ENCODE peak calls at places on chromosomes 12 and 14, in nine cellular contexts. Y is ascending aorta, J is mucosa of descending colon, I is MM.1S, X is OCI-LY7, M is fibroblast of pulmonary artery, G is RWPE1, K is endothelial cell, C is heart right ventricle. Z is an unnamed sample.

GRCh38 chr12:124898200-124898950 is 16.1 kb downstream of the UBC start:
- DNase-seq in Y (no peak), J (peak), I (peak), X (peak), M (peak), G (no peak), K (peak), C (peak), Z (no peak)

GRCh38 chr14:78705989-78706388 is 535.8 kb downstream of the NRXN3 start:
- DNase-seq in Y (no peak), J (no peak), I (no peak), X (no peak), M (no peak), G (no peak), K (no peak), C (no peak), Z (no peak)

GRCh38 chr12:93507151-93507550 is 39.8 kb downstream of the MRPL42 start:
- DNase-seq in Y (no peak), J (no peak), I (peak), X (no peak), M (no peak), G (no peak), K (no peak), C (no peak), Z (no peak)

GRCh38 chr12:1204581-1205121 is 213.6 kb downstream of the ERC1 start:
- DNase-seq in Y (no peak), J (no peak), I (peak), X (peak), M (peak), G (no peak), K (no peak), C (no peak), Z (no peak)

GRCh38 chr12:123037791-123038190 is 57.3 kb downstream of the ARL6IP4 start:
- DNase-seq in Y (no peak), J (no peak), I (no peak), X (no peak), M (no peak), G (no peak), K (no peak), C (no peak), Z (no peak)

GRCh38 chr14:50007123-50007903 is 109.1 kb downstream of the VCPKMT start:
- DNase-seq in Y (no peak), J (peak), I (no peak), X (peak), M (no peak), G (peak), K (no peak), C (no peak), Z (no peak)

GRCh38 chr14:78340250-78340649 is 170.1 kb downstream of the NRXN3 start:
- DNase-seq in Y (no peak), J (no peak), I (no peak), X (no peak), M (no peak), G (no peak), K (no peak), C (no peak), Z (no peak)

GRCh38 chr14:24903337-24903736 is 146.6 kb downstream of the STXBP6 start:
- DNase-seq in Y (no peak), J (no peak), I (no peak), X (no peak), M (peak), G (no peak), K (no peak), C (no peak), Z (no peak)

GRCh38 chr12:122045262-122045661 is 23.6 kb downstream of the BCL7A start:
- DNase-seq in Y (no peak), J (no peak), I (no peak), X (no peak), M (no peak), G (no peak), K (no peak), C (no peak), Z (no peak)

GRCh38 chr14:35134329-35135123 is 12.2 kb downstream of the PRORP start:
- DNase-seq in Y (no peak), J (no peak), I (no peak), X (no peak), M (no peak), G (no peak), K (no peak), C (no peak), Z (no peak)

DNA sequence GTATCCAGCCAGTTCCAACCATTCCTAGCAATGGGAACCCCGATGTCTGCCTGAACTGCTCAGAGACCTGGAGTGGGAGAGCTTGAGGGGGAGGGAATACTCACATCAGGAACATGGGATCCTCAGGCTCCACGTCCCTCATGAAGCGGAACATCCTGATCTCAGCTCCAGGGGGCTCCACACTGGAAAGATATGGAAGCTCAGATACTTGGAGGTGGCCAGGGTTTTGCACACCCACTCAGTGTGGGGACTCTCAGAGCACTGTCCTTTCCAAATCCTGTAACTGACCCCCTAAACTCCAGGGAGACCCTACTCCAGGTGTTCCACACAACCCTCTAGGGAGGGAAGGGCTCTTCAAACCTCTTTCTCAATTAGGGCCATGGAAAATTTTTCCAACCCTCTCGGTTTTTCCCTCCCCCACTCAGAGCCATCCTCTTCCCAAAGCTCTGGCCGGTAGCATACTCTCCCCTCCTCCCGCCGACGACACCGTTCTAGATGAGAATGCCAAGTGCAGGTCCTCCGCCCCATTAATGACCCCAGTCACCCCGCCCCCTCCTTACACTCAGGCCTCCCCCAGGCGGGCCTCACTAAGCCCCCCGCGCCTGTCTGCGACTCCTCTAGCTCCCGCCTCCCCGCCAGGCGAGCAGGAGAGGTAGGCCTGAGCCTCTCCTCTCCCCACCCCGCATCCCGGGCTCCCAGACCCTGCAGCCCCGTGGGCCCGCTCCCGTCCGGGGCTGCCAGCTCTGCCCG is 585 bp downstream of the MLF2 start:
- DNase-seq in Y (no peak), J (no peak), I (no peak), X (peak), M (peak), G (peak), K (peak), C (peak), Z (no peak)
- TF ChIP-seq CTCF in Y (no peak), J (no peak), I (no peak), X (peak), M (peak), G (no peak), K (peak), C (no peak), Z (no peak)

DNA sequence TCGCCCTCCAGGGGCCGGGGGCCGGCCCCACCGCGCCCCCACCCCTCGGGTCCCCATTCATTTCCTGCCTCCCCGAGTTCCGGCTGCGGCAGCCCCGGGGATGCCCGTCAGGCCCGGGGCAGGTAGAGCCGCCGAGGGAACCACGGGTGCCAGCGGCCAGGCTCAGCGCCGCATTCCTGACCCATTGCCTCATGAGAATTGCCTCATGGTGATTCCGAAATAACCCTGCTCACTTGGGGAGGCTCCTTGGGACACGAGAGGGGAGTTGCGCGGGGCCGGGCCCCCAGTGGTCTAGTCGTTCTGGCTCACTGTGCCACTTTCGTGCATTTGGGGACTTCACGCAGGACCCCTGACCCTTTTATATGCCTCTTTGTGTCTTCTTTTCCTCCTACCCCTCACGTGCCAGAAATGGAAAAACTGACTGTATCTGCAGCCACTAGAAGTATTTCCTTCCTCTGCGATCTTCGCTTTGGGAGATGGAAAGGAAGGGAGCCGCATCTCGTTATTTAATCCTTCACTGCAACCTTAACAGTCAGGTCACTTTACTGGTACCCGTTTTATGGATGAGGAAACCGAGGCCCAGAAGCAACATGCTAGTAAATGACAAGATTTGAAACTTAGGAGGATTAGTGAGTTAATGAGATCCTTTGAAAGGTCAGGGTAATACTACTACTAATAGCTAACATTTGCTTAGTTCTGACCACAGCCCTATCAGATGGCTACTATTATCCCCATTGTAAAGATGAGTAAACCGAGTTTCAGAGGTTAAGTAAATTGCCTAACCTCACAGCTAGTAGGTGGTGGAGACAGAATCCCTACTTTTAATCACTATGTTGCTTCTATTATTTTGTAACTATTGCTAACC is 754 bp downstream of the PTPN11 start:
- DNase-seq in Y (no peak), J (no peak), I (peak), X (no peak), M (peak), G (peak), K (peak), C (peak), Z (peak)
- TF ChIP-seq CTCF in Y (no peak), J (no peak), I (no peak), X (peak), M (no peak), G (no peak), K (no peak), C (no peak), Z (peak)

GRCh38 chr12:6866163-6866919 is 990 bp upstream of the TPI1 start:
- DNase-seq in Y (no peak), J (peak), I (no peak), X (no peak), M (no peak), G (no peak), K (no peak), C (no peak), Z (no peak)

GRCh38 chr12:6869049-6870021 is 2.0 kb downstream of the TPI1 start:
- DNase-seq in Y (no peak), J (peak), I (peak), X (peak), M (peak), G (peak), K (peak), C (peak), Z (peak)

GRCh38 chr12:6866920-6867406 is 368 bp upstream of the TPI1 start:
- DNase-seq in Y (no peak), J (no peak), I (no peak), X (no peak), M (no peak), G (no peak), K (no peak), C (no peak), Z (peak)

GRCh38 chr12:6867407-6868210 is at the start of gene TPI1:
- DNase-seq in Y (no peak), J (peak), I (peak), X (peak), M (peak), G (peak), K (peak), C (peak), Z (peak)

DNA sequence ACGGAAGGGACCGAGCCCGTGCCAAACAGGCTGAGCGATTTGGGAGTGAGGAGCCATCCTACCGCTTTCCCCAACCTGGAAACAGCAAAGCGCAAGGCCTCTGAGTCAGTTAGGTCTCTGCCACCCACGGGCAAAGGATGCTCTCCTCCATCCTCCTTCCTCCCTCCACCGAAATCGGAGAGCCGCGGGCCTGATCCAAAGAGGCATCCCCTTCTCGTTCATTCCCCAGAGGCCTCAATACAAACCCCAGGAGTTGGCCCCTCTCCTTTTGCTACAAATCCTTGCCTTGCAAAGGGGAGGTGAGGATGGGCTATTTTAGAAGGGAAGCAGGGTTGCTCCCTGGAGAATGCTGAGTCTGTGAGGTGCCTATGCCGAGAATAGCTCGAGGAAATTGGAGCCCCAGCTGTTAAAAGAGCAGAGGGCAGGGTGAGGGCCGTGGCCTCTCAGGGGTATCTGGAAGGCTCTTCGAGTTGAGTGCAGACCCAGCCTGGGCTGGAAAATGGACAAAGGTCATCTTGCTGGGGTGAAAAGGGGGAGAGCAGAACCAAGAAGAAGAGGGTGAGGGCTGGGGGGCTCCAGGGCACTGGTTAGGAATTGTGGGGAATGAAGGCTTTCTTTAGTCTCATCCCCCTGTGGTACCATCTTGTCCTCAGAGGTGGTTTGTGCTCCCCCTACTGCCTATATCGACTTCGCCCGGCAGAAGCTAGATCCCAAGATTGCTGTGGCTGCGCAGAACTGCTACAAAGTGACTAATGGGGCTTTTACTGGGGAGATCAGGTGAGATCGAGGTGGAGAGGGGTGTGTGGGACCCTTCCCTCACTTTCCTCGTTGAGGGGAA is 1.1 kb downstream of the TPI1 start:
- DNase-seq in Y (no peak), J (no peak), I (no peak), X (peak), M (no peak), G (no peak), K (no peak), C (no peak), Z (no peak)
- TF ChIP-seq CTCF in Y (no peak), J (no peak), I (peak), X (peak), M (peak), G (no peak), K (no peak), C (no peak), Z (no peak)

DNA sequence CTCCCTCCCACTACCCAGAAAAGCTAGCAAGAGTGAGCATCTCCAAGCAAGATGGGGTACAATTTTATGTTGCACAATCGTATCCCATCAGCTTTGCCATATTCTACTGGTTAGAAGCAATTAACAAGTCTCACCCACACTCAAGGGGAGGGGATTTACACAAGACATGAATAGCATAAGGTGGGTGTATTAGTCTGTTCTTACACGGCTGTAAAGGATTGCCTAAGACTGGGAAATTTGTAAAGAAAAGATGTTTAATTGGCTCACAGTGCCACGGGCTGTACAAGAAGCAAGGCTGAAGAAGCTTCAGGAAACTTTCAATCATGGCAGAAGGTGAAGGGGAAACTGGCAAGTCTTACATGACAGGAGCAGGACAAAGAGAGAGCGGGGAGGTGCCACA is 231.8 kb upstream of the AMIGO2 start:
- DNase-seq in Y (no peak), J (no peak), I (no peak), X (no peak), M (no peak), G (no peak), K (no peak), C (no peak), Z (no peak)
- TF ChIP-seq CTCF in Y (no peak), J (no peak), I (no peak), X (no peak), M (no peak), G (no peak), K (no peak), C (no peak), Z (no peak)

GRCh38 chr14:42110167-42110566 is 503.5 kb downstream of the LRFN5 start:
- DNase-seq in Y (no peak), J (no peak), I (peak), X (peak), M (peak), G (peak), K (peak), C (no peak), Z (no peak)
- TF ChIP-seq CTCF in Y (no peak), J (no peak), I (peak), X (peak), M (peak), G (peak), K (no peak), C (no peak), Z (no peak)

DNA sequence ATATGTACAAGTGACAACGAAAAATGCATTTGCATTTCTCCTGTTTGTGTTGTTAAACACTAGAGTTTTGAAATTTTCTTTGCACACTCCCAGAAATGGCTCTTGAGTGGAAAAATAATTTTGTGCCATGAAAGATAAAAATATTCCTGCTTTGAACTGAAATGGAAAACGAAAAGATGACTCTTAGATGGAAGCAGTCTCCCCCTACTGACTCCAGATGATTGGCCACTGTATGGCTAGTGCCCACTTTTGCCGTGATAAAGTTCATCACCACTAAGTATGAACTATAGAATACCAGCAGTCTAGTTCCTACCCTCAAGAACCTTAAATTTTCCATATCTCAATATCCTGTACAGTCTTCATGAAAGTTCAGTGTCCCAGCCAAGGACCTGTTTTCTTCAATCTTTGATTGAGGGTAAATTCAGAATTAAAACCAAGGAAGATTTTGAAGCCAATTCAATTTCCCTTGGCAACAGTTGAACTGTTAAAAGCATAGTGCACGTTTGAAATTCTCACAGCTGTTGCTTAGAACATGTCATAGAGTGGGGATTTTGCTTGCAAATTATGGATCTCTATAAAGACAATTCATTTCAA is 1.6 kb upstream of the PPP2R5E start:
- DNase-seq in Y (no peak), J (no peak), I (peak), X (peak), M (peak), G (peak), K (no peak), C (no peak), Z (no peak)
- TF ChIP-seq CTCF in Y (peak), J (no peak), I (peak), X (peak), M (peak), G (peak), K (no peak), C (peak), Z (no peak)

GRCh38 chr12:129909051-129910020 is 5.5 kb upstream of the TMEM132D start:
- DNase-seq in Y (no peak), J (no peak), I (no peak), X (no peak), M (no peak), G (no peak), K (no peak), C (no peak), Z (no peak)

GRCh38 chr12:129911437-129912049 is 7.7 kb upstream of the TMEM132D start:
- DNase-seq in Y (no peak), J (peak), I (no peak), X (peak), M (peak), G (peak), K (no peak), C (peak), Z (no peak)
- TF ChIP-seq CTCF in Y (no peak), J (peak), I (peak), X (peak), M (peak), G (peak), K (no peak), C (peak), Z (peak)

GRCh38 chr14:92199763-92200162 is 78.0 kb downstream of the CPSF2 start:
- DNase-seq in Y (no peak), J (no peak), I (no peak), X (no peak), M (no peak), G (no peak), K (no peak), C (no peak), Z (no peak)
- TF ChIP-seq CTCF in Y (no peak), J (no peak), I (no peak), X (no peak), M (no peak), G (no peak), K (no peak), C (no peak), Z (no peak)

GRCh38 chr12:49577589-49578315 is 9.8 kb upstream of the MCRS1 start:
- DNase-seq in Y (no peak), J (no peak), I (no peak), X (no peak), M (no peak), G (no peak), K (no peak), C (no peak), Z (no peak)
- TF ChIP-seq CTCF in Y (no peak), J (no peak), I (no peak), X (no peak), M (no peak), G (no peak), K (no peak), C (no peak), Z (no peak)

Z was measured in mesothelial cell of epicardium.